ENCODE peak calls at places on chromosome 7, in nine cellular contexts. N is thyroid gland; Y is cardiac muscle cell; U is CD4-positive, alpha-beta memory T cell; R is Panc1; C is prostate gland; D is mucosa of descending colon; S is fibroblast of lung; V is CD8-positive, alpha-beta T cell. T is an unnamed sample. For H3K36me3, the result is how much of the 10 kb centered on the place peaks cover.

GRCh38 chr7:78386520-78386919 is 587.9 kb downstream of the PHTF2 start:
- DNase-seq in N (no peak), D (no peak), R (no peak), C (no peak), V (no peak), U (no peak), Y (no peak), S (no peak), T (no peak)

GRCh38 chr7:156950381-156950858 is 908 bp downstream of the NOM1 start:
- DNase-seq in C (no peak), N (no peak), R (no peak), V (no peak), D (no peak), S (no peak), Y (no peak), U (no peak), T (no peak)

GRCh38 chr7:140400381-140400780 is 2.1 kb upstream of the SLC37A3 start:
- DNase-seq in R (no peak), U (no peak), N (no peak), Y (no peak), D (no peak), S (no peak), V (no peak), C (no peak), T (no peak)

GRCh38 chr7:28002638-28003037 is 178.0 kb downstream of the JAZF1 start:
- DNase-seq in D (no peak), U (no peak), S (no peak), C (no peak), R (no peak), V (no peak), N (no peak), Y (peak), T (no peak)

GRCh38 chr7:122217125-122217524 is 73.1 kb upstream of the AASS start:
- DNase-seq in V (no peak), R (no peak), U (no peak), S (peak), D (no peak), C (no peak), Y (peak), N (no peak), T (no peak)

GRCh38 chr7:75042831-75043703 is 30.5 kb downstream of the RCC1L start:
- DNase-seq in N (no peak), D (no peak), V (no peak), R (no peak), S (no peak), U (no peak), C (no peak), Y (no peak), T (no peak)

GRCh38 chr7:2956526-2957368 is 86.9 kb downstream of the CARD11 start:
- DNase-seq in N (no peak), C (peak), S (peak), V (peak), Y (peak), R (no peak), U (no peak), D (no peak), T (no peak)

GRCh38 chr7:110762514-110762913 is 328.4 kb upstream of the LRRN3 start:
- DNase-seq in V (no peak), N (no peak), C (no peak), R (no peak), D (no peak), Y (peak), S (peak), U (no peak), T (no peak)

GRCh38 chr7:70349819-70350218 is 751.5 kb downstream of the AUTS2 start:
- DNase-seq in R (no peak), C (no peak), S (no peak), Y (no peak), V (no peak), D (no peak), N (no peak), U (no peak), T (no peak)

GRCh38 chr7:70349031-70349430 is 750.8 kb downstream of the AUTS2 start:
- DNase-seq in D (no peak), R (no peak), N (no peak), C (no peak), Y (no peak), U (no peak), S (no peak), V (no peak), T (no peak)

GRCh38 chr7:70347880-70348279 is 749.6 kb downstream of the AUTS2 start:
- DNase-seq in C (no peak), N (no peak), D (no peak), S (no peak), R (no peak), Y (no peak), U (no peak), V (no peak), T (no peak)

GRCh38 chr7:70347463-70347855 is 749.2 kb downstream of the AUTS2 start:
- DNase-seq in S (no peak), D (no peak), V (no peak), C (no peak), R (no peak), U (no peak), N (no peak), Y (no peak), T (no peak)

DNA sequence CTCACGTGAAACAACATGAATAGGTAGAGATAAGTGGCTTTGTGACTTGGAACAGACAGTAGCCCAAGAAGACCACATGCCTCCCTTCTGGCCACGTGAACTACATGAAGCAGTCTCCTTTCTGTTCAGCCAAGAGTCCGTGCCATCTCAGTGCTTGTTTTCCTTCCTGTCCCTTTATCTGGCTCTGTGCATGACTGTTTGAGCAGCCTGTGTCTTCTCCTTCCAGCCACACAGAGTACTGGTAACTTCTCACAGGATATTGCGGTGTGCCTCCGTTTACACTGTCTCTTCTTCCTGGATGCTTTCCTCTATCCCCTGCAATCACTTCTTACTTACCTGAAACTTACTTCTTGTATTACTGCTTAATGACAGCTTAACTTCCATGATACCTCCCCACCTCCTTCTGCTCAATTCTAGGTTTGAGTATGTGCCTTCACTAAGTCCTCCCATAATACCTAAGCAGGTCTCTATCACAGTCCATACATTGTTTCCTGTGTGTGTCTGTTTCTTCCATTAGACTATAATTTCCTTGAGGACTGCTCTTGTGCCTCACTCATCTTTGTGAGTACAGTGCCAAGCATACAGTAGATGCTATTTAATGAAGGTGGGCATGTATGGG is 748.7 kb downstream of the AUTS2 start:
- DNase-seq in N (no peak), U (no peak), R (no peak), V (no peak), S (no peak), C (no peak), Y (no peak), D (no peak), T (no peak)
- H3K4me3 ChIP-seq in N (no peak), U (no peak), R (no peak), V (no peak), S (no peak), C (no peak), Y (no peak), D (no peak), T (no peak)

GRCh38 chr7:106887376-106887775 is 22.3 kb downstream of the PIK3CG start:
- DNase-seq in V (no peak), S (no peak), U (no peak), C (no peak), R (no peak), N (no peak), D (no peak), Y (no peak), T (no peak)

GRCh38 chr7:106890952-106891351 is 25.9 kb downstream of the PIK3CG start:
- DNase-seq in V (no peak), N (no peak), S (no peak), C (no peak), U (no peak), R (no peak), D (no peak), Y (no peak), T (no peak)

GRCh38 chr7:106883627-106884026 is 18.5 kb downstream of the PIK3CG start:
- DNase-seq in R (no peak), C (no peak), S (no peak), V (no peak), N (no peak), Y (no peak), D (no peak), U (no peak), T (no peak)

GRCh38 chr7:106888204-106888603 is 23.1 kb downstream of the PIK3CG start:
- DNase-seq in C (no peak), D (no peak), Y (no peak), R (no peak), S (no peak), N (no peak), U (no peak), V (no peak), T (no peak)

GRCh38 chr7:106885652-106886051 is 20.6 kb downstream of the PIK3CG start:
- DNase-seq in N (no peak), D (no peak), U (no peak), R (no peak), V (no peak), S (no peak), C (no peak), Y (no peak), T (no peak)
- H3K36me3 ChIP-seq in N (under half), D (under half), U (half or more), R (under half), V (half or more), S (under half), C (under half), Y (under half), T (under half)

GRCh38 chr7:114653391-114654088 is 238.9 kb downstream of the FOXP2 start:
- DNase-seq in Y (peak), U (no peak), D (no peak), R (no peak), C (no peak), V (no peak), N (peak), S (peak), T (no peak)
- H3K4me3 ChIP-seq in Y (no peak), U (no peak), D (no peak), R (peak), C (no peak), V (no peak), N (no peak), S (no peak), T (no peak)

GRCh38 chr7:5354460-5355279 is 69.0 kb downstream of the TNRC18 start:
- DNase-seq in Y (peak), R (no peak), C (peak), D (peak), U (no peak), S (no peak), N (peak), V (no peak), T (peak)

GRCh38 chr7:5359344-5359743 is 64.3 kb downstream of the TNRC18 start:
- DNase-seq in D (no peak), Y (no peak), V (no peak), U (no peak), C (no peak), N (no peak), S (no peak), R (no peak), T (peak)

GRCh38 chr7:5360451-5360850 is 63.2 kb downstream of the TNRC18 start:
- DNase-seq in Y (no peak), D (no peak), V (no peak), C (no peak), R (no peak), S (no peak), U (no peak), N (no peak), T (peak)

GRCh38 chr7:5357951-5358350 is 65.7 kb downstream of the TNRC18 start:
- DNase-seq in N (peak), S (no peak), V (no peak), Y (no peak), U (no peak), C (peak), R (no peak), D (no peak), T (peak)

DNA sequence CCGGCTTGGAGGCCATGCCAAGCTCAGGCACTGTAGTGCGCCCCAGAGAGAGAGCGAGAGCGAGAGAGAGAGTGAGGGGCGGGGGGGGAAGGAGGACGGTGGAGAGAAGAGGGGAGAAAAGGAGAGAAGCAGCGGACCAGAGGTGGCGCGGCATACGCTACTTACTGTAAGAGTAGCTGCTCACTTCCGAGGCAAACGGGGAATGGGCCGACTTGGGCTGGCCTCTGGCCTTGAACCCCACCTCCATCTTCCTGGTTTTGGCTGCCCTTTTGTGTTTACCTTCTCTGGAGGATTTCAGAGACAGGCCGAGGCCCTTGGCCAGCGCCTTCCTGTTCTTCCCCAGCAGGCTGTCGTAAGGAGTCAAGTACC is 66.9 kb downstream of the TNRC18 start:
- DNase-seq in U (no peak), V (no peak), C (no peak), N (no peak), D (no peak), S (no peak), R (no peak), Y (no peak), T (no peak)
- H3K36me3 ChIP-seq in U (half or more), V (half or more), C (under half), N (under half), D (under half), S (under half), R (under half), Y (under half), T (under half)